ENCODE peak calls at places on chromosome 7, in ten cellular contexts. O is cardiac muscle cell, H is lower lobe of right lung, F is uterus, U is psoas muscle, D is ELR, C is dermis microvascular lymphatic vessel endothelial cell, W is NCI-H1092, X is erythroblast, G is GM10248. A is an unnamed sample.

GRCh38 chr7:13041368-13041988 is 354.0 kb downstream of the ARL4A start:
- DNase-seq in D (no peak), C (no peak), H (no peak), W (no peak), F (no peak), U (no peak), G (no peak), X (no peak), O (no peak), A (no peak)

GRCh38 chr7:434891-435486 is 84.7 kb downstream of the PDGFA start:
- DNase-seq in C (no peak), D (no peak), G (no peak), X (no peak), W (no peak), U (no peak), H (no peak), O (no peak), F (no peak), A (no peak)

GRCh38 chr7:38478404-38478803 is 152.8 kb downstream of the AMPH start:
- DNase-seq in H (no peak), U (no peak), G (no peak), W (no peak), X (no peak), F (no peak), D (no peak), C (no peak), O (no peak), A (no peak)

GRCh38 chr7:115676080-115676479 is 354.5 kb downstream of the TFEC start:
- DNase-seq in X (no peak), F (no peak), O (no peak), D (peak; percentile 30), W (peak; percentile 48), H (no peak), C (no peak), U (no peak), G (no peak), A (no peak)

GRCh38 chr7:132298782-132299181 is 277.5 kb downstream of the PLXNA4 start:
- DNase-seq in G (no peak), H (no peak), X (no peak), O (no peak), W (no peak), F (no peak), D (peak; percentile 49), C (peak; percentile 57), U (no peak), A (no peak)

GRCh38 chr7:150466477-150466876 is 16.0 kb downstream of the GIMAP8 start:
- DNase-seq in U (no peak), O (no peak), H (no peak), F (no peak), D (no peak), C (peak; percentile 87), G (no peak), W (no peak), X (no peak), A (no peak)

GRCh38 chr7:28872226-28872625 is 85.9 kb downstream of the TRIL start:
- DNase-seq in W (no peak), C (peak; percentile 12), G (no peak), F (no peak), O (no peak), D (peak; percentile 61), H (no peak), X (no peak), U (no peak), A (no peak)

GRCh38 chr7:51278797-51279196 is 37.8 kb downstream of the COBL start:
- DNase-seq in U (peak; percentile 46), H (no peak), O (no peak), C (no peak), X (no peak), D (no peak), F (no peak), G (no peak), W (peak; percentile 15), A (no peak)

GRCh38 chr7:92832623-92833023 is 3.8 kb downstream of the CDK6 start:
- DNase-seq in G (no peak), W (no peak), X (no peak), O (no peak), U (no peak), C (no peak), F (no peak), D (no peak), H (no peak), A (no peak)

GRCh38 chr7:139821349-139822115 is 7.5 kb upstream of the TBXAS1 start:
- DNase-seq in D (no peak), X (peak; percentile 26), C (no peak), W (no peak), G (no peak), H (no peak), U (no peak), F (no peak), O (no peak), A (no peak)

GRCh38 chr7:78151229-78151628 is 352.7 kb downstream of the PHTF2 start:
- DNase-seq in G (no peak), W (peak; percentile 94), F (peak; percentile 19), X (no peak), H (no peak), C (no peak), O (no peak), D (peak; percentile 14), U (no peak), A (no peak)

GRCh38 chr7:148856035-148856881 is 27.8 kb downstream of the EZH2 start:
- DNase-seq in H (no peak), D (peak; percentile 53), U (no peak), F (no peak), W (no peak), C (peak; percentile 28), G (peak; percentile 55), O (peak; percentile 30), X (peak; percentile 57), A (peak; percentile 52)

GRCh38 chr7:108234281-108234680 is 104.1 kb upstream of the LAMB4 start:
- DNase-seq in O (no peak), F (no peak), G (no peak), U (no peak), H (no peak), X (no peak), C (peak; percentile 45), D (peak; percentile 47), W (no peak), A (no peak)

GRCh38 chr7:83413425-83413824 is 235.5 kb downstream of the SEMA3E start:
- DNase-seq in O (no peak), X (no peak), H (no peak), U (no peak), C (no peak), W (no peak), D (peak; percentile 54), G (no peak), F (no peak), A (no peak)

GRCh38 chr7:158023563-158024350 is 563.9 kb downstream of the PTPRN2 start:
- DNase-seq in O (no peak), G (no peak), W (no peak), F (no peak), U (no peak), H (no peak), X (no peak), C (no peak), D (no peak), A (no peak)

GRCh38 chr7:112010994-112011393 is 195.2 kb downstream of the DOCK4 start:
- DNase-seq in D (peak; percentile 30), C (no peak), O (no peak), W (no peak), X (no peak), H (no peak), G (no peak), U (no peak), F (no peak), A (no peak)

GRCh38 chr7:128247108-128247507 is 6.0 kb downstream of the LEP start:
- DNase-seq in W (no peak), G (no peak), F (no peak), O (no peak), H (no peak), C (no peak), D (no peak), X (no peak), U (no peak), A (no peak)

GRCh38 chr7:16712916-16713315 is 40.6 kb upstream of the TSPAN13 start:
- DNase-seq in O (no peak), D (peak; percentile 93), G (no peak), C (no peak), F (no peak), U (no peak), W (no peak), X (no peak), H (no peak), A (no peak)

GRCh38 chr7:12638851-12639467 is 48.5 kb upstream of the ARL4A start:
- DNase-seq in H (no peak), X (peak; percentile 46), W (no peak), F (no peak), D (peak; percentile 81), U (no peak), G (peak; percentile 17), C (peak; percentile 43), O (peak; percentile 38), A (no peak)

GRCh38 chr7:118214833-118215182 is 9.7 kb upstream of the ANKRD7 start:
- DNase-seq in X (no peak), W (no peak), G (no peak), F (no peak), D (no peak), O (no peak), C (no peak), U (no peak), H (no peak), A (no peak)

GRCh38 chr7:133484135-133484534 is 231.3 kb downstream of the EXOC4 start:
- DNase-seq in H (no peak), U (no peak), D (peak; percentile 18), X (peak; percentile 6), W (no peak), O (no peak), G (no peak), F (no peak), C (no peak), A (peak; percentile 13)

GRCh38 chr7:91564101-91564500 is 299.9 kb downstream of the FZD1 start:
- DNase-seq in X (no peak), W (no peak), H (no peak), D (no peak), C (no peak), O (no peak), F (no peak), G (no peak), U (no peak), A (no peak)

GRCh38 chr7:6106140-6106904 is 75.1 kb downstream of the ANKRD61 start:
- DNase-seq in X (peak; percentile 84), H (no peak), W (no peak), C (no peak), O (no peak), D (peak; percentile 70), U (no peak), G (no peak), F (no peak), A (peak; percentile 19)

GRCh38 chr7:138886501-138886917 is 88.5 kb upstream of the ATP6V0A4 start:
- DNase-seq in O (peak; percentile 48), F (no peak), H (no peak), X (peak; percentile 70), C (peak; percentile 69), W (peak; percentile 52), G (peak; percentile 76), U (no peak), D (peak; percentile 82), A (peak; percentile 33)

GRCh38 chr7:373818-374705 is 84.1 kb downstream of the FOXL3 start:
- DNase-seq in H (no peak), U (no peak), F (peak; percentile 13), X (no peak), O (no peak), C (no peak), W (no peak), G (no peak), D (no peak), A (no peak)

GRCh38 chr7:16697507-16698199 is 51.7 kb downstream of the BZW2 start:
- DNase-seq in H (no peak), O (no peak), G (no peak), W (no peak), C (no peak), X (no peak), U (no peak), F (no peak), D (peak; percentile 74), A (no peak)